ENCODE peak calls at places on chromosomes 7 and 10, in eight cellular contexts. One of them, this sample, is unnamed.

GRCh38 chr10:87930141-87930540 is 66.7 kb downstream of the PTEN start:
- DNase-seq in IMR-90: no peak
- DNase-seq in neuronal stem cell: no peak
- DNase-seq in Daoy: no peak
- DNase-seq in astrocyte of the spinal cord: no peak
- DNase-seq in amygdala: no peak
- DNase-seq in activated T-helper 1 cell treated with anti-CD3 and anti-CD28 coated beads, Interleukin-12 subunit alpha, Interleukin-12 subunit beta, Interleukin-2, Interleukin-4 antibody, amounts not matched to agents 30 ng/mL and 10 ng/mL and 1 ng/mL, durations not matched to agents 14 hours and 24 hours and 36 hours: no peak
- DNase-seq in effector memory CD8-positive, alpha-beta T cell: no peak
- DNase-seq in this sample: no peak

GRCh38 chr10:110643670-110644597 is at the start of gene RBM20:
- DNase-seq in IMR-90: no peak
- DNase-seq in neuronal stem cell: peak; percentile 62
- DNase-seq in Daoy: peak; percentile 17
- DNase-seq in astrocyte of the spinal cord: peak; percentile 21
- DNase-seq in amygdala: no peak
- DNase-seq in activated T-helper 1 cell treated with anti-CD3 and anti-CD28 coated beads, Interleukin-12 subunit alpha, Interleukin-12 subunit beta, Interleukin-2, Interleukin-4 antibody, amounts not matched to agents 30 ng/mL and 10 ng/mL and 1 ng/mL, durations not matched to agents 14 hours and 24 hours and 36 hours: no peak
- DNase-seq in effector memory CD8-positive, alpha-beta T cell: no peak
- DNase-seq in this sample: peak; percentile 25

GRCh38 chr10:122561212-122561611 is 658 bp downstream of the DMBT1 start:
- DNase-seq in IMR-90: no peak
- DNase-seq in neuronal stem cell: no peak
- DNase-seq in Daoy: no peak
- DNase-seq in astrocyte of the spinal cord: no peak
- DNase-seq in amygdala: no peak
- DNase-seq in activated T-helper 1 cell treated with anti-CD3 and anti-CD28 coated beads, Interleukin-12 subunit alpha, Interleukin-12 subunit beta, Interleukin-2, Interleukin-4 antibody, amounts not matched to agents 30 ng/mL and 10 ng/mL and 1 ng/mL, durations not matched to agents 14 hours and 24 hours and 36 hours: no peak
- DNase-seq in effector memory CD8-positive, alpha-beta T cell: no peak
- DNase-seq in this sample: no peak

GRCh38 chr10:92342801-92343200 is 51.8 kb downstream of the MARCHF5 start:
- DNase-seq in IMR-90: peak; percentile 61
- DNase-seq in neuronal stem cell: no peak
- DNase-seq in Daoy: no peak
- DNase-seq in astrocyte of the spinal cord: peak; percentile 13
- DNase-seq in amygdala: no peak
- DNase-seq in activated T-helper 1 cell treated with anti-CD3 and anti-CD28 coated beads, Interleukin-12 subunit alpha, Interleukin-12 subunit beta, Interleukin-2, Interleukin-4 antibody, amounts not matched to agents 30 ng/mL and 10 ng/mL and 1 ng/mL, durations not matched to agents 14 hours and 24 hours and 36 hours: no peak
- DNase-seq in effector memory CD8-positive, alpha-beta T cell: no peak
- DNase-seq in this sample: no peak

GRCh38 chr10:98259606-98260319 is 8.2 kb downstream of the LOXL4 start:
- DNase-seq in IMR-90: peak; percentile 36
- DNase-seq in neuronal stem cell: no peak
- DNase-seq in Daoy: no peak
- DNase-seq in astrocyte of the spinal cord: no peak
- DNase-seq in amygdala: no peak
- DNase-seq in activated T-helper 1 cell treated with anti-CD3 and anti-CD28 coated beads, Interleukin-12 subunit alpha, Interleukin-12 subunit beta, Interleukin-2, Interleukin-4 antibody, amounts not matched to agents 30 ng/mL and 10 ng/mL and 1 ng/mL, durations not matched to agents 14 hours and 24 hours and 36 hours: no peak
- DNase-seq in effector memory CD8-positive, alpha-beta T cell: no peak
- DNase-seq in this sample: no peak

GRCh38 chr10:97508342-97508741 is 9.6 kb downstream of the UBTD1 start:
- DNase-seq in IMR-90: peak; percentile 72
- DNase-seq in neuronal stem cell: no peak
- DNase-seq in Daoy: no peak
- DNase-seq in astrocyte of the spinal cord: peak; percentile 64
- DNase-seq in amygdala: peak; percentile 36
- DNase-seq in activated T-helper 1 cell treated with anti-CD3 and anti-CD28 coated beads, Interleukin-12 subunit alpha, Interleukin-12 subunit beta, Interleukin-2, Interleukin-4 antibody, amounts not matched to agents 30 ng/mL and 10 ng/mL and 1 ng/mL, durations not matched to agents 14 hours and 24 hours and 36 hours: no peak
- DNase-seq in effector memory CD8-positive, alpha-beta T cell: no peak
- DNase-seq in this sample: no peak

GRCh38 chr7:50824882-50825281 is 42.2 kb upstream of the GRB10 start:
- DNase-seq in IMR-90: no peak
- DNase-seq in neuronal stem cell: no peak
- DNase-seq in Daoy: peak; percentile 72
- DNase-seq in astrocyte of the spinal cord: no peak
- DNase-seq in amygdala: no peak
- DNase-seq in activated T-helper 1 cell treated with anti-CD3 and anti-CD28 coated beads, Interleukin-12 subunit alpha, Interleukin-12 subunit beta, Interleukin-2, Interleukin-4 antibody, amounts not matched to agents 30 ng/mL and 10 ng/mL and 1 ng/mL, durations not matched to agents 14 hours and 24 hours and 36 hours: no peak
- DNase-seq in effector memory CD8-positive, alpha-beta T cell: no peak
- DNase-seq in this sample: no peak

GRCh38 chr10:129545257-129545656 is 78.2 kb downstream of the MGMT start:
- DNase-seq in IMR-90: peak; percentile 49
- DNase-seq in neuronal stem cell: no peak
- DNase-seq in Daoy: peak; percentile 59
- DNase-seq in astrocyte of the spinal cord: no peak
- DNase-seq in amygdala: no peak
- DNase-seq in activated T-helper 1 cell treated with anti-CD3 and anti-CD28 coated beads, Interleukin-12 subunit alpha, Interleukin-12 subunit beta, Interleukin-2, Interleukin-4 antibody, amounts not matched to agents 30 ng/mL and 10 ng/mL and 1 ng/mL, durations not matched to agents 14 hours and 24 hours and 36 hours: no peak
- DNase-seq in effector memory CD8-positive, alpha-beta T cell: no peak
- DNase-seq in this sample: no peak

GRCh38 chr10:115831025-115831424 is 442.0 kb downstream of the GFRA1 start:
- DNase-seq in IMR-90: no peak
- DNase-seq in neuronal stem cell: no peak
- DNase-seq in Daoy: no peak
- DNase-seq in astrocyte of the spinal cord: no peak
- DNase-seq in amygdala: no peak
- DNase-seq in activated T-helper 1 cell treated with anti-CD3 and anti-CD28 coated beads, Interleukin-12 subunit alpha, Interleukin-12 subunit beta, Interleukin-2, Interleukin-4 antibody, amounts not matched to agents 30 ng/mL and 10 ng/mL and 1 ng/mL, durations not matched to agents 14 hours and 24 hours and 36 hours: no peak
- DNase-seq in effector memory CD8-positive, alpha-beta T cell: no peak
- DNase-seq in this sample: no peak

GRCh38 chr7:135879238-135879637 is 97.9 kb downstream of the MTPN start:
- DNase-seq in IMR-90: peak; percentile 42
- DNase-seq in neuronal stem cell: no peak
- DNase-seq in Daoy: peak; percentile 26
- DNase-seq in astrocyte of the spinal cord: peak; percentile 29
- DNase-seq in amygdala: no peak
- DNase-seq in activated T-helper 1 cell treated with anti-CD3 and anti-CD28 coated beads, Interleukin-12 subunit alpha, Interleukin-12 subunit beta, Interleukin-2, Interleukin-4 antibody, amounts not matched to agents 30 ng/mL and 10 ng/mL and 1 ng/mL, durations not matched to agents 14 hours and 24 hours and 36 hours: no peak
- DNase-seq in effector memory CD8-positive, alpha-beta T cell: no peak
- DNase-seq in this sample: no peak

GRCh38 chr10:113736576-113736975 is 14.9 kb upstream of the PLEKHS1 start:
- DNase-seq in IMR-90: no peak
- DNase-seq in neuronal stem cell: no peak
- DNase-seq in Daoy: no peak
- DNase-seq in astrocyte of the spinal cord: peak; percentile 34
- DNase-seq in amygdala: no peak
- DNase-seq in activated T-helper 1 cell treated with anti-CD3 and anti-CD28 coated beads, Interleukin-12 subunit alpha, Interleukin-12 subunit beta, Interleukin-2, Interleukin-4 antibody, amounts not matched to agents 30 ng/mL and 10 ng/mL and 1 ng/mL, durations not matched to agents 14 hours and 24 hours and 36 hours: no peak
- DNase-seq in effector memory CD8-positive, alpha-beta T cell: no peak
- DNase-seq in this sample: no peak

GRCh38 chr7:96188623-96188991 is 133.3 kb downstream of the SLC25A13 start:
- DNase-seq in IMR-90: peak; percentile 11
- DNase-seq in neuronal stem cell: no peak
- DNase-seq in Daoy: no peak
- DNase-seq in astrocyte of the spinal cord: no peak
- DNase-seq in amygdala: peak; percentile 10
- DNase-seq in activated T-helper 1 cell treated with anti-CD3 and anti-CD28 coated beads, Interleukin-12 subunit alpha, Interleukin-12 subunit beta, Interleukin-2, Interleukin-4 antibody, amounts not matched to agents 30 ng/mL and 10 ng/mL and 1 ng/mL, durations not matched to agents 14 hours and 24 hours and 36 hours: no peak
- DNase-seq in effector memory CD8-positive, alpha-beta T cell: no peak
- DNase-seq in this sample: no peak

GRCh38 chr10:23694446-23694920 is 255.6 kb downstream of the OTUD1 start:
- DNase-seq in IMR-90: no peak
- DNase-seq in neuronal stem cell: peak; percentile 58
- DNase-seq in Daoy: peak; percentile 7
- DNase-seq in astrocyte of the spinal cord: peak; percentile 1
- DNase-seq in amygdala: peak; percentile 13
- DNase-seq in activated T-helper 1 cell treated with anti-CD3 and anti-CD28 coated beads, Interleukin-12 subunit alpha, Interleukin-12 subunit beta, Interleukin-2, Interleukin-4 antibody, amounts not matched to agents 30 ng/mL and 10 ng/mL and 1 ng/mL, durations not matched to agents 14 hours and 24 hours and 36 hours: no peak
- DNase-seq in effector memory CD8-positive, alpha-beta T cell: no peak
- DNase-seq in this sample: peak; percentile 10

GRCh38 chr7:105787071-105787470 is 89.3 kb downstream of the ATXN7L1 start:
- DNase-seq in IMR-90: no peak
- DNase-seq in neuronal stem cell: no peak
- DNase-seq in Daoy: peak; percentile 35
- DNase-seq in astrocyte of the spinal cord: no peak
- DNase-seq in amygdala: no peak
- DNase-seq in activated T-helper 1 cell treated with anti-CD3 and anti-CD28 coated beads, Interleukin-12 subunit alpha, Interleukin-12 subunit beta, Interleukin-2, Interleukin-4 antibody, amounts not matched to agents 30 ng/mL and 10 ng/mL and 1 ng/mL, durations not matched to agents 14 hours and 24 hours and 36 hours: no peak
- DNase-seq in effector memory CD8-positive, alpha-beta T cell: no peak
- DNase-seq in this sample: no peak